ENCODE peak calls at places on chromosomes 13 and 19, in seven cellular contexts. D is ovary, I is SK-N-SH, W is upper lobe of left lung, G is tibial nerve, H is A549, P is K562. B is an unnamed sample.

GRCh38 chr19:45507864-45508680 is 793 bp downstream of the VASP start:
- DNase-seq in D (peak; percentile 64), H (no peak), G (no peak), W (peak; percentile 74), I (no peak), P (peak; percentile 55), B (no peak)

GRCh38 chr13:23778879-23779278 is 110.3 kb downstream of the MIPEP start:
- DNase-seq in G (no peak), H (no peak), W (no peak), P (no peak), I (no peak), D (no peak), B (no peak)

GRCh38 chr13:81326913-81327312 is 986.0 kb upstream of the SPRY2 start:
- DNase-seq in D (no peak), P (no peak), W (no peak), H (no peak), G (no peak), I (no peak), B (no peak)

GRCh38 chr19:38564981-38565685 is 52.6 kb downstream of the MAP4K1 start:
- DNase-seq in G (no peak), W (no peak), H (no peak), P (no peak), D (no peak), I (peak; percentile 78), B (no peak)

GRCh38 chr13:103055166-103055565 is 11.1 kb downstream of the SLC10A2 start:
- DNase-seq in G (no peak), I (no peak), H (no peak), P (no peak), D (no peak), W (no peak), B (no peak)

GRCh38 chr13:49443327-49443688 is 556 bp downstream of the CAB39L start:
- DNase-seq in I (peak; percentile 42), G (no peak), P (no peak), D (no peak), W (no peak), H (no peak), B (no peak)

GRCh38 chr13:51717786-51718398 is 86.1 kb downstream of the DHRS12 start:
- DNase-seq in P (no peak), G (no peak), D (no peak), H (no peak), W (no peak), I (no peak), B (no peak)

GRCh38 chr13:92390217-92390616 is 836.4 kb upstream of the GPC6 start:
- DNase-seq in I (no peak), P (no peak), H (no peak), G (no peak), W (no peak), D (no peak), B (no peak)

GRCh38 chr13:113839536-113840204 is 24.2 kb downstream of the GAS6 start:
- DNase-seq in D (peak; percentile 41), I (no peak), H (no peak), W (no peak), G (no peak), P (no peak), B (no peak)

GRCh38 chr13:113239357-113239756 is 29.9 kb downstream of the CUL4A start:
- DNase-seq in P (no peak), H (no peak), W (no peak), G (no peak), I (no peak), D (no peak), B (no peak)

GRCh38 chr13:41065098-41065497 is 3.8 kb downstream of the WBP4 start:
- DNase-seq in H (no peak), I (no peak), D (no peak), P (no peak), W (no peak), G (no peak), B (no peak)

GRCh38 chr13:51520524-51520923 is 63.7 kb upstream of the WDFY2 start:
- DNase-seq in G (no peak), H (no peak), I (no peak), W (no peak), P (no peak), D (no peak), B (no peak)

GRCh38 chr13:53131361-53131760 is 102.7 kb downstream of the OLFM4 start:
- DNase-seq in W (no peak), G (no peak), I (no peak), D (no peak), P (no peak), H (no peak), B (no peak)

GRCh38 chr13:43354147-43354945 is 331.0 kb downstream of the DNAJC15 start:
- DNase-seq in P (no peak), H (no peak), I (peak; percentile 19), G (no peak), W (no peak), D (no peak), B (no peak)

GRCh38 chr19:19274146-19274545 is 1.0 kb upstream of the TM6SF2 start:
- DNase-seq in D (no peak), H (no peak), I (peak; percentile 19), W (no peak), G (no peak), P (no peak), B (no peak)

GRCh38 chr19:14678199-14678598 is 3.6 kb upstream of the ADGRE3 start:
- DNase-seq in H (no peak), W (no peak), D (no peak), G (no peak), P (no peak), I (no peak), B (no peak)

GRCh38 chr19:46660601-46661019 is 372 bp downstream of the DACT3 start:
- DNase-seq in D (peak; percentile 69), P (peak; percentile 49), H (no peak), W (no peak), I (peak; percentile 74), G (no peak), B (no peak)

GRCh38 chr13:28922341-28922740 is 102.2 kb downstream of the MTUS2 start:
- DNase-seq in P (no peak), G (no peak), D (no peak), I (no peak), W (no peak), H (no peak), B (no peak)

GRCh38 chr19:43439183-43440063 is 24.7 kb downstream of the TEX101 start:
- DNase-seq in D (no peak), H (peak; percentile 72), P (no peak), W (no peak), G (no peak), I (no peak), B (no peak)

GRCh38 chr19:12784394-12784870 is 6.9 kb upstream of the JUNB start:
- DNase-seq in I (no peak), G (no peak), H (no peak), P (peak; percentile 62), D (no peak), W (no peak), B (no peak)

GRCh38 chr13:98529171-98529570 is 47.7 kb downstream of the STK24 start:
- DNase-seq in H (no peak), I (no peak), G (no peak), W (no peak), D (no peak), P (no peak), B (no peak)

GRCh38 chr13:32585625-32586021 is 629 bp upstream of the PDS5B start:
- DNase-seq in G (no peak), W (no peak), P (no peak), D (peak; percentile 30), H (no peak), I (no peak), B (no peak)

GRCh38 chr13:110380359-110381028 is 73.4 kb downstream of the COL4A2 start:
- DNase-seq in I (no peak), W (no peak), P (no peak), G (no peak), D (no peak), H (no peak), B (no peak)
- H3K4me1 ChIP-seq in I (peaks cover 17% of the 10 kb centered on the region), W (peaks cover 3% of the 10 kb centered on the region), P (no peaks in the 10 kb centered on the region), G (peaks cover 58% of the 10 kb centered on the region), D (peaks cover 29% of the 10 kb centered on the region), H (peaks cover 27% of the 10 kb centered on the region), B (peaks cover 73% of the 10 kb centered on the region)

GRCh38 chr13:85812282-85812681 is 13.1 kb upstream of the SLITRK6 start:
- DNase-seq in P (no peak), D (no peak), H (no peak), G (no peak), I (no peak), W (no peak), B (no peak)

GRCh38 chr13:85819513-85819912 is 20.3 kb upstream of the SLITRK6 start:
- DNase-seq in H (no peak), D (no peak), I (peak; percentile 21), G (no peak), W (no peak), P (no peak), B (no peak)

GRCh38 chr13:85816413-85816812 is 17.2 kb upstream of the SLITRK6 start:
- DNase-seq in W (no peak), D (no peak), P (no peak), I (no peak), G (no peak), H (no peak), B (no peak)
- TF ChIP-seq CTCF in W (no peak), D (no peak), P (no peak), I (peak; percentile 64), G (no peak), H (peak; percentile 40), B (no peak)

DNA sequence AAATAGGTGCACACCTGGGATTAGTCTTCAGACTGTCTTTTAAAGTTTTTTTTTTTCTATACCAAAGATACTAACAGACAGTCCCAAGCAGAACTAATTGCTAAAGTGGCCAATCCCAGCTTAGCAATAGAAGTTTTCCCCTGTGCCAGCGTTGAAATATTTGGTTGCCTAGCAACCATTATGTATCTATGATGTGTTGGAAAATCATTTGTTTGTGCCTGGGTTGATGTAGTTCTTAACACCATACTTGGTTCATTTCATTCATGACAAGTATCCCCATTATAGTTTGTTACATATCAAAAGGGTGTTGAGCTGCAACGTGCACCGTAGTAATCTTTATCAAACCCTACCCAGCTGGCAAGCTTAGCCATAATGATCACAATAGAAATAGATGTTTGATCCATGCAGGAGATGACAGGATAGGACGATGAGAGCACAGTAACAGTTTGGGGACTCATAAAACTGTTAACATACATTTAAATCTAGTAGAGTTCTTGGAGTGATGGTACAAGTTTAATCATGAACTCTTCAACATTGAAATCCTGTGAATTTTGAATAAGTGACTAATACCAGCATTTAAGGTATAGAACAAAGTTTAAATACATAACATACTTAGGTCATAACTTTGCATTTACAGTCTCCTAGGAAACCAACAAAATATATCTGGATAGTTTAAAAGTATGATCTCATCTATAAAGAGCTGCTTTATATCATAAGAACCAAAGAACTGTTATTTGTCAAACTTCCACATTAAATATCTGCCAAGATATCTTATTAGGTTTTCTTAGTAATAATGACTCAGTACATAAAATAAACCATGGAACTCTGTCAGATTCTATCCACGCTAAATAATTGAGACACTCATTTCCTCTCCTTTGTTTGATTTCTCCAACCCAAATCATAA is 73.4 kb downstream of the MBNL2 start:
- DNase-seq in W (no peak), I (no peak), G (no peak), P (peak; percentile 14), D (no peak), H (peak; percentile 29), B (no peak)
- TF ChIP-seq EP300 in W (no peak), I (peak; percentile 99), G (no peak), P (no peak), D (no peak), H (no peak), B (no peak)

DNA sequence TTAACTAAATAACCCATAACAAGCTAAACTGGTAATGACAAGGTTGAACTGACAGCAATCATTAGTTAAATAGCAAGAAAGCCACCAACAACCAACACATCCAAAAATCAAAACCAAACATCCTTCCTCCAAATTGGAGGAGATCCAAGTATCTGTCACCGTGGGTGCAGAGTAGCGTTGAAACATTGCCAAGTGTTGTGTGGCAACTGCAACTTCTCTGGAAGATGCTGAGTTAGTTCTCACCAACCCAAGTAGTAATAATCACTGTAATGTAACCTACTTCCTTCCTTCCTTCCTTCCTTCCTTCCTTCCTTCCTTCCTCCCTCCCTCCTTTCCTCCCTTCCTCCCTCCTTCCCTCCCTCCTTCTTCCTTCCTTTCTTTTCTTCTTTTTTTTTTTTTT is 54.7 kb downstream of the TRPM4 start:
- DNase-seq in H (no peak), I (no peak), P (no peak), D (no peak), G (no peak), W (no peak), B (no peak)
- H3K4me1 ChIP-seq in H (peaks cover 3% of the 10 kb centered on the region), I (no peaks in the 10 kb centered on the region), P (peaks cover 3% of the 10 kb centered on the region), D (peaks cover 6% of the 10 kb centered on the region), G (peaks cover 28% of the 10 kb centered on the region), W (peaks cover 4% of the 10 kb centered on the region), B (peaks cover 20% of the 10 kb centered on the region)